ENCODE peak calls at places on chromosomes 4 and X, in ten cellular contexts. B is cardiac fibroblast, F is heart left ventricle, L is fibroblast of mammary gland, V is fibroblast of lung, Y is stomach, Z is progenitor cell of endocrine pancreas, W is AG04450, C is PC-9, D is HFFc6. P is an unnamed sample.

GRCh38 chrX:72255445-72255844 is 16.6 kb upstream of the ERCC6L start:
- DNase-seq in Z (peak), B (no peak), C (no peak), L (no peak), D (no peak), W (no peak), Y (peak), F (no peak), V (no peak), P (no peak)

GRCh38 chrX:27884654-27885053 is 76.9 kb downstream of the MAGEB10 start:
- DNase-seq in L (no peak), Y (no peak), V (no peak), F (no peak), B (no peak), W (no peak), D (no peak), Z (no peak), C (no peak), P (no peak)

GRCh38 chr4:147831452-147832192 is 99.7 kb downstream of the ARHGAP10 start:
- DNase-seq in F (peak), V (peak), W (no peak), Y (no peak), B (peak), Z (no peak), D (peak), L (peak), C (peak), P (no peak)

GRCh38 chr4:74218201-74218600 is 60.3 kb downstream of the MTHFD2L start:
- DNase-seq in L (peak), V (peak), D (no peak), Z (no peak), F (no peak), B (peak), W (no peak), Y (no peak), C (no peak), P (no peak)

GRCh38 chrX:115233497-115234219 is at the start of gene LRCH2:
- DNase-seq in V (peak), F (peak), W (peak), L (peak), B (peak), Y (no peak), Z (peak), C (no peak), D (peak), P (no peak)

GRCh38 chr4:171846232-171846631 is 33.0 kb downstream of the GALNTL6 start:
- DNase-seq in B (peak), V (peak), Z (peak), L (peak), C (no peak), W (no peak), Y (peak), F (no peak), D (peak), P (peak)

GRCh38 chr4:2367626-2368025 is 50.8 kb downstream of the ZFYVE28 start:
- DNase-seq in W (no peak), L (no peak), V (no peak), Y (no peak), C (no peak), B (no peak), D (no peak), Z (no peak), F (peak), P (no peak)

GRCh38 chr4:36244257-36245084 is at the start of gene ARAP2:
- DNase-seq in W (no peak), L (peak), C (peak), V (peak), D (no peak), Y (peak), Z (peak), B (peak), F (peak), P (peak)

GRCh38 chrX:44447214-44447613 is 95.4 kb downstream of the FUNDC1 start:
- DNase-seq in Z (no peak), W (no peak), V (no peak), C (no peak), Y (no peak), L (no peak), B (no peak), F (no peak), D (no peak), P (no peak)

GRCh38 chr4:118801895-118802575 is 33.9 kb downstream of the SEC24D start:
- DNase-seq in B (no peak), V (no peak), C (no peak), W (no peak), L (no peak), Z (no peak), F (no peak), D (no peak), Y (no peak), P (no peak)

GRCh38 chr4:42612898-42613297 is 44.0 kb downstream of the ATP8A1 start:
- DNase-seq in W (no peak), L (no peak), Y (no peak), Z (no peak), V (no peak), D (no peak), B (no peak), F (no peak), C (no peak), P (no peak)

GRCh38 chr4:89276296-89276695 is 31.3 kb downstream of the GPRIN3 start:
- DNase-seq in Y (no peak), C (no peak), V (no peak), D (no peak), Z (no peak), F (no peak), L (no peak), W (no peak), B (no peak), P (no peak)

GRCh38 chr4:66974665-66975064 is 570.6 kb downstream of the CENPC start:
- DNase-seq in B (no peak), F (no peak), W (no peak), Y (no peak), L (no peak), C (peak), Z (no peak), V (peak), D (no peak), P (no peak)

GRCh38 chrX:53714580-53715335 is 28.2 kb upstream of the HUWE1 start:
- DNase-seq in W (no peak), Z (no peak), L (peak), B (peak), C (peak), Y (peak), V (peak), F (no peak), D (no peak), P (peak)

GRCh38 chrX:39174761-39175417 is 373.6 kb downstream of the MID1IP1 start:
- DNase-seq in D (no peak), F (no peak), Y (peak), V (no peak), L (peak), W (no peak), B (peak), Z (no peak), C (no peak), P (no peak)

GRCh38 chr4:123421942-123422781 is 25.6 kb downstream of the SPRY1 start:
- DNase-seq in L (no peak), V (no peak), F (no peak), C (no peak), D (no peak), B (no peak), Z (no peak), W (no peak), Y (no peak), P (no peak)

GRCh38 chrX:128518508-128518907 is 466.3 kb upstream of the ACTRT1 start:
- DNase-seq in F (no peak), V (no peak), Z (no peak), B (no peak), L (peak), W (no peak), D (no peak), C (no peak), Y (no peak), P (peak)

GRCh38 chr4:52904421-52904820 is 42.3 kb downstream of the RASL11B start:
- DNase-seq in L (peak), F (no peak), D (no peak), B (no peak), Y (no peak), V (peak), Z (no peak), C (no peak), W (no peak), P (no peak)

GRCh38 chr4:90958256-90958895 is 831.2 kb downstream of the CCSER1 start:
- DNase-seq in Z (no peak), F (no peak), V (peak), D (no peak), L (peak), Y (no peak), B (peak), W (peak), C (peak), P (no peak)

GRCh38 chrX:48976086-48976485 is 4.4 kb upstream of the KCND1 start:
- DNase-seq in C (no peak), D (no peak), W (no peak), V (no peak), B (no peak), Y (no peak), Z (no peak), F (no peak), L (no peak), P (no peak)

GRCh38 chr4:30380404-30380998 is 339.7 kb upstream of the PCDH7 start:
- DNase-seq in W (peak), B (peak), C (peak), Z (no peak), L (peak), Y (peak), F (no peak), D (peak), V (peak), P (peak)

GRCh38 chrX:5971300-5971699 is 257.4 kb downstream of the NLGN4X start:
- DNase-seq in V (peak), B (no peak), C (no peak), L (peak), Y (no peak), D (no peak), Z (no peak), W (no peak), F (no peak), P (no peak)

DNA sequence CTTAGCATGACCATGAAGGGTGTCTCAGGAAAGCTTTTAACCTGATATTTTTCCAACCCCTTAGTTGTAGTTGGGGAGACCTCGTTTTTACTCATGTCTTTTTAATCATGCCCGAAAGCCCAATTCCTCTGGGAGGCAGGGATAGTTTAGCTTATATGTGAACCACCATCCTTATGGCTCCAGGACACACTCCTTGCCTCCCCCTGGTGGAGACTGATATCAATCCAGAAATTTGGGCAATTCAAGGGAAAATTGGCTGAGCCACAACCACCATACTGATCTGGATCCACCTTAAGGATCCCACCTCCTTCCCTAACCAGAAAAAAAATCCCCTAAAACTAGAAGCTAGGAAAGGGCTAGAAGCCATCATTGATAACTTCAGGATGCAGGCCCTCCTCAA is 13.4 kb upstream of the COL25A1 start:
- DNase-seq in Z (no peak), F (no peak), L (no peak), Y (no peak), V (no peak), D (no peak), B (peak), C (no peak), W (no peak), P (no peak)
- TF ChIP-seq CTCF in Z (peak), F (no peak), L (peak), Y (no peak), V (peak), D (peak), B (peak), C (no peak), W (peak), P (no peak)

DNA sequence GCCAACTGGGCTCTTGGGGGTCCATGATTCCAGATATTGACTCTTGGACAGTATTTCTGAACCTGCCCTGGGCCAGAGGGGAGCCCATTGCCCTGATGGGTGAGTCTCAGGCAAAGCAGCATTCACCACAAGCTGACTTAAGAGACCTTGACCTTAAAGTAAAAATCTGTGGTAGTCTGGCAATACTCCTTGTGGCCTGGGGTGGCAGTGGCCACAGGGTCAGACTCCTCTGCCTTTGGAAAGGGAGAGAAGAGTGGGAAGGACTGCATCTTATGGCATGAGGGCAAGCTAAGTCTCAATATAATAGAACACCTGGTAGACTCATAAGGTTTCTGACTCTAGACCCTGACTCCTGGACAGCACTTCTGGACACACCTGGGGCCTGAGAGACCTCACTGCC is 340.3 kb upstream of the MAD2L1 start:
- DNase-seq in V (no peak), B (no peak), D (no peak), W (no peak), C (no peak), Z (no peak), F (no peak), Y (no peak), L (no peak), P (no peak)
- TF ChIP-seq CTCF in V (no peak), B (no peak), D (no peak), W (no peak), C (no peak), Z (no peak), F (no peak), Y (no peak), L (no peak), P (no peak)

GRCh38 chr4:154595807-154596206 is 5.3 kb upstream of the FGA start:
- DNase-seq in F (no peak), Z (no peak), W (no peak), B (no peak), L (peak), C (peak), V (peak), Y (no peak), D (no peak), P (no peak)
- TF ChIP-seq CTCF in F (no peak), Z (no peak), W (no peak), B (no peak), L (no peak), C (no peak), V (no peak), Y (no peak), D (no peak), P (no peak)

GRCh38 chr4:126958482-126958881 is 674.3 kb upstream of the INTU start:
- DNase-seq in B (no peak), W (no peak), V (no peak), L (no peak), D (no peak), Z (no peak), Y (no peak), C (no peak), F (no peak), P (no peak)

GRCh38 chr4:126955292-126956191 is 677.2 kb upstream of the INTU start:
- DNase-seq in B (no peak), W (no peak), Z (no peak), Y (no peak), V (no peak), F (no peak), D (no peak), L (no peak), C (no peak), P (no peak)

GRCh38 chr4:126956192-126956897 is 676.4 kb upstream of the INTU start:
- DNase-seq in Y (no peak), C (no peak), D (no peak), F (no peak), L (no peak), Z (no peak), W (no peak), B (no peak), V (no peak), P (no peak)

GRCh38 chr4:126960760-126961159 is 672.0 kb upstream of the INTU start:
- DNase-seq in L (no peak), B (no peak), D (no peak), F (no peak), W (no peak), V (no peak), Z (no peak), C (no peak), Y (no peak), P (no peak)

GRCh38 chr4:126957555-126958440 is 675.0 kb upstream of the INTU start:
- DNase-seq in B (peak), F (no peak), C (no peak), D (peak), V (peak), W (no peak), L (peak), Z (no peak), Y (no peak), P (no peak)
- TF ChIP-seq CTCF in B (peak), F (no peak), C (peak), D (peak), V (peak), W (no peak), L (peak), Z (no peak), Y (no peak), P (no peak)